ENCODE peak calls at places on chromosomes 2 and 18, in nine cellular contexts. D, Y, U, E, N, M, S, T and H are unnamed samples.

GRCh38 chr2:189014426-189015138 is 40.4 kb downstream of the COL3A1 start:
- DNase-seq in M (no peak), S (no peak), E (peak), Y (peak), U (no peak), N (no peak), D (no peak), T (no peak), H (no peak)

GRCh38 chr2:236562434-236562833 is 7.2 kb upstream of the ACKR3 start:
- DNase-seq in T (no peak), M (peak), D (no peak), E (no peak), N (no peak), U (no peak), S (peak), Y (no peak), H (no peak)

GRCh38 chr18:64017870-64018269 is 48.0 kb downstream of the SERPINB8 start:
- DNase-seq in S (peak), D (no peak), Y (no peak), E (peak), M (no peak), U (no peak), N (no peak), T (no peak), H (no peak)

GRCh38 chr2:241445426-241445825 is 63.0 kb downstream of the STK25 start:
- DNase-seq in D (no peak), E (no peak), Y (no peak), M (no peak), S (no peak), U (no peak), N (no peak), T (no peak), H (no peak)

GRCh38 chr2:219454217-219454616 is 19.6 kb downstream of the SPEG start:
- DNase-seq in U (no peak), N (no peak), D (no peak), Y (no peak), T (no peak), S (no peak), E (no peak), M (no peak), H (no peak)

GRCh38 chr2:119432882-119433522 is 1.3 kb downstream of the TMEM37 start:
- DNase-seq in N (no peak), D (no peak), E (no peak), U (no peak), Y (no peak), M (no peak), S (no peak), T (no peak), H (no peak)

GRCh38 chr2:101206080-101206479 is 46.6 kb upstream of the CNOT11 start:
- DNase-seq in M (no peak), N (no peak), E (no peak), U (no peak), Y (no peak), D (no peak), T (no peak), S (no peak), H (no peak)

GRCh38 chr2:129793326-129793955 is 186.0 kb upstream of the RAB6C start:
- DNase-seq in U (no peak), M (no peak), S (no peak), E (no peak), Y (no peak), D (no peak), N (no peak), T (no peak), H (no peak)

GRCh38 chr18:63283305-63283704 is 36.3 kb downstream of the BCL2 start:
- DNase-seq in D (no peak), S (no peak), N (no peak), M (no peak), U (no peak), Y (no peak), E (no peak), T (no peak), H (no peak)

GRCh38 chr2:131148426-131148825 is 43.3 kb downstream of the PLEKHB2 start:
- DNase-seq in S (peak), E (no peak), M (no peak), N (no peak), U (no peak), T (no peak), D (no peak), Y (no peak), H (no peak)

GRCh38 chr2:71467180-71467815 is 13.9 kb downstream of the DYSF start:
- DNase-seq in Y (no peak), E (no peak), T (no peak), U (no peak), M (no peak), N (no peak), D (no peak), S (no peak), H (no peak)

GRCh38 chr2:20005067-20005627 is 7.3 kb downstream of the MATN3 start:
- DNase-seq in Y (no peak), D (no peak), E (no peak), T (no peak), N (no peak), S (no peak), M (no peak), U (no peak), H (no peak)

GRCh38 chr2:120205901-120206581 is 17.2 kb downstream of the TMEM185B start:
- DNase-seq in M (peak), U (no peak), E (no peak), S (no peak), T (no peak), Y (no peak), D (no peak), N (peak), H (no peak)

GRCh38 chr2:177574357-177574756 is 181.8 kb downstream of the AGPS start:
- DNase-seq in D (no peak), E (no peak), U (no peak), Y (no peak), M (no peak), S (no peak), T (no peak), N (peak), H (no peak)

GRCh38 chr18:11857177-11857887 is 6.1 kb downstream of the CHMP1B start:
- DNase-seq in D (peak), E (peak), N (peak), Y (peak), T (no peak), M (no peak), U (no peak), S (peak), H (no peak)

GRCh38 chr2:3536682-3537632 is 17.6 kb upstream of the ADI1 start:
- DNase-seq in N (no peak), T (no peak), M (peak), Y (no peak), U (no peak), E (peak), S (peak), D (peak), H (no peak)

GRCh38 chr2:5794012-5794411 is 101.8 kb downstream of the SOX11 start:
- DNase-seq in S (no peak), Y (no peak), U (no peak), T (no peak), D (no peak), E (no peak), M (no peak), N (no peak), H (no peak)

GRCh38 chr2:28449489-28450395 is 46.1 kb upstream of the PLB1 start:
- DNase-seq in D (no peak), N (no peak), M (no peak), T (no peak), S (peak), U (no peak), E (peak), Y (no peak), H (no peak)

GRCh38 chr2:176518823-176519222 is 249.6 kb downstream of the MTX2 start:
- DNase-seq in D (peak), M (peak), U (no peak), E (no peak), N (no peak), S (peak), T (no peak), Y (no peak), H (no peak)

GRCh38 chr18:61569176-61569892 is 236.1 kb downstream of the CDH20 start:
- DNase-seq in T (no peak), S (no peak), E (peak), Y (peak), M (no peak), D (peak), U (no peak), N (peak), H (no peak)

GRCh38 chr2:70541481-70542020 is 12.1 kb downstream of the TGFA start:
- DNase-seq in N (no peak), U (no peak), D (no peak), T (no peak), E (no peak), S (no peak), Y (no peak), M (no peak), H (no peak)

GRCh38 chr2:179562330-179562885 is 297.8 kb upstream of the SESTD1 start:
- DNase-seq in M (no peak), S (no peak), U (no peak), E (no peak), T (no peak), Y (no peak), N (no peak), D (no peak), H (no peak)

GRCh38 chr2:219783551-219783950 is 156.1 kb downstream of the SLC4A3 start:
- DNase-seq in N (no peak), U (no peak), Y (no peak), E (peak), M (no peak), S (no peak), T (no peak), D (no peak), H (no peak)

DNA sequence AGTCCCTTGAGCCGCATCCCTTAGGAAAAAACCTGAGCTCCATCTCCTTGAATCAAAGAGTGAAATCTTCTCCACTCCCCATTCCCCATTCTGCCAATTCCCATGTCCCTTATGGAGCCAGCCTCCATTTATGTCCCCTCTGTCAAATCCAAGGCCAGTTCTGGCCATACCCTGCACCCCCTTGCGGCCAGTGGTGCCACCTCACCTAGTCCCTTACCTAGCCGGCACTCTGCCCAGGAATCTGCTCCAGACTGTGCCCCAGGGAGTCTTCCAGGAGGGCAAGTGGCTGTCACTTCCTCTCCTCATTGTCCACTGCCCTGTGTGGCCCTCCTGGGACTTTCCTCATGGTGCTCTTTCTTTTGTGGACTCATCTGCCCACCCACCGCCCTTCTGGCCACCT is 195.4 kb upstream of the RMP24 start:
- DNase-seq in D (no peak), M (peak), S (peak), Y (no peak), N (no peak), T (no peak), E (no peak), U (no peak), H (no peak)
- TF ChIP-seq CTCF in D (no peak), M (no peak), S (no peak), Y (no peak), N (no peak), T (no peak), E (no peak), U (no peak), H (no peak)

GRCh38 chr2:38572167-38572566 is 30.6 kb downstream of the HNRNPLL start:
- DNase-seq in N (no peak), D (no peak), T (no peak), S (no peak), M (no peak), E (peak), U (no peak), Y (peak), H (no peak)

GRCh38 chr2:38574278-38574677 is 28.4 kb downstream of the HNRNPLL start:
- DNase-seq in U (no peak), Y (no peak), E (no peak), S (no peak), T (no peak), M (no peak), N (no peak), D (no peak), H (no peak)

GRCh38 chr2:38565333-38565732 is 37.4 kb downstream of the HNRNPLL start:
- DNase-seq in U (no peak), N (no peak), S (no peak), D (no peak), M (no peak), T (no peak), E (no peak), Y (no peak), H (no peak)

GRCh38 chr2:38568724-38569478 is 33.8 kb downstream of the HNRNPLL start:
- DNase-seq in U (no peak), M (no peak), E (no peak), T (no peak), Y (no peak), D (no peak), S (no peak), N (no peak), H (no peak)

DNA sequence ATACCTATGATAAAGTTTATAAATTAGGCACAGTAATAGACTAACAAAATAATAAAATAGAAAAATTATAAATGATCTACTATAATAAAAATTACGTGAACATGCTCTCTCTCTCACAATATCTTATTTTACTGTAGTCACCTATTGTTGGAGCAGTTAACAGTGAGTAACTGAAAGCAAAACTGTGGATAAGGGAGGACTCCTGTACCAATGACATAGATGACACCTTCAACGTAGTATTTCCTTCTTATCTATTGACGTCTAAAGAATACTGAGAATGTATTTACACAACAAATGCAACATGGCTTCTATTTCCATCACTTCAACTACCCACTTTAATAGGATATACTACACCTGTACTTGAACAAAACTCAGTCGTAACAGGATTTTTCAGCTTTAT is 31.5 kb downstream of the HNRNPLL start:
- DNase-seq in S (no peak), M (no peak), E (no peak), U (no peak), Y (no peak), T (no peak), N (no peak), D (no peak), H (no peak)
- TF ChIP-seq CTCF in S (no peak), M (no peak), E (no peak), U (no peak), Y (no peak), T (no peak), N (no peak), D (no peak), H (no peak)

GRCh38 chr2:144780983-144781382 is 261.1 kb upstream of the ZEB2 start:
- DNase-seq in D (no peak), T (no peak), U (no peak), Y (no peak), N (no peak), M (no peak), E (no peak), S (no peak), H (no peak)
- TF ChIP-seq CTCF in D (no peak), T (no peak), U (no peak), Y (no peak), N (no peak), M (no peak), E (no peak), S (no peak), H (no peak)

DNA sequence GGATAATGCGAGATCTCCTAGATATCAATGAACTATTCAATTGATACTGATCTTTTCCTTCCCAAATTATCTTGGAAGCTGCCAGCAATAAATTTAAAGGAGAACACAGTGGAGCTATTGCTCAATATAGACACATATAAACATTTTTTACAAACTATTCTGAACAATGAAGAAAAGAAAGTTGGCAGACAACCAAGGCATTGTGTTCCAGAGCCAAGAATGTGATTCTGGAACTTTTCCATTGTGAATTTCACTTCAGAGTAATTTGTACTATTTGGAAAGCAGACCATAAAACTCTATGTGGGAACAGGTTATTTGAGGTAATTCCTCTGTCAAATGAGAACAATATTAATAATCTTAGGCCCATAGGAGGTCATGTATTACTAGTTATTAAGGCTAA is 588.2 kb downstream of the IRS1 start:
- DNase-seq in T (no peak), N (no peak), U (no peak), Y (peak), D (no peak), M (no peak), S (peak), E (peak), H (no peak)
- TF ChIP-seq CTCF in T (no peak), N (no peak), U (no peak), Y (no peak), D (no peak), M (no peak), S (no peak), E (no peak), H (no peak)

GRCh38 chr2:85251070-85251616 is 76.6 kb downstream of the TGOLN2 start:
- DNase-seq in E (no peak), Y (no peak), U (no peak), D (no peak), T (no peak), S (no peak), M (no peak), N (no peak), H (no peak)
- TF ChIP-seq CTCF in E (no peak), Y (no peak), U (no peak), D (no peak), T (no peak), S (no peak), M (no peak), N (no peak), H (no peak)

DNA sequence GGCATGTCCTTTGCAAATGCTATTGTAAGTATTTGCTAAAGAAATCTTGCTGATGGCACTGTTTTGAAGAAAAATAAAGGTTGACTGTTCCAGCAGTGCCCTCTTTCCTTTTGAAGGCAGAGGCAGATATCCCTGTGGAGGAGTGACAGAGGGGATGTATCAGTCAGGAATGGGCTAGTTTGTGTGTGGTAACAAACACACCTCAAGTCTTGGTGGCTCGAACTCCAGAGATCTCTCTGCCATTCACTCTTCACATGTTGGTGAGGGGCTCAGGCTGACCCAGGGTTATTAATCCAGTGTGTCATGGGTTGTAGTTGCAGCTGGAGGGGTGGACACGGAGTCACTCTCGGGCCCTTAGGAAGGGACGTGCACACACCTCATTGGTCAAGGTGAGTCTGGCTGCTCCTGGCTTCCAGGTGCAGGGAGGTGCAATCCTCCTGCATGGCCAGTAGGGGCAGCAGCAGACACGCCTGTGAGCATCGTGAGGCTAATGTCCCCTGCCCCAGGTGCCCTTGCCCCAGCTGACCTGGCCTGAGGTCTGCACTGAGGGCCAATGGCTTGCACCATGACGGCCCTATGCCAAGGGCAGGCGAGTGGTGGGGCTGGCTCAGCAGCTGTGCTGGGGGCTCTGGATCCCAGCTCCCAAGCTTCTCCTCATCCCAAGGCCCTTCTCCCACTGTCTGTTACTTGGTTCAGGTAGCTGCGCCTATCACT is 146.5 kb downstream of the ASB1 start:
- DNase-seq in N (no peak), D (no peak), E (no peak), S (peak), T (no peak), Y (no peak), M (peak), U (no peak), H (no peak)
- TF ChIP-seq CTCF in N (peak), D (peak), E (peak), S (peak), T (peak), Y (peak), M (peak), U (peak), H (no peak)

GRCh38 chr18:2912357-2913299 is 65.8 kb downstream of the EMILIN2 start:
- DNase-seq in M (no peak), U (no peak), Y (no peak), S (no peak), E (no peak), T (no peak), N (peak), D (no peak), H (no peak)

GRCh38 chr18:2910261-2910660 is 63.5 kb downstream of the EMILIN2 start:
- DNase-seq in M (no peak), S (no peak), D (no peak), N (peak), E (no peak), Y (no peak), T (no peak), U (no peak), H (no peak)

GRCh38 chr18:2910751-2911425 is 64.1 kb downstream of the EMILIN2 start:
- DNase-seq in Y (no peak), E (no peak), N (peak), T (no peak), S (no peak), U (no peak), D (no peak), M (no peak), H (no peak)

GRCh38 chr18:2909431-2910140 is 62.8 kb downstream of the EMILIN2 start:
- DNase-seq in M (no peak), E (no peak), N (peak), D (no peak), Y (no peak), U (no peak), T (no peak), S (no peak), H (no peak)

DNA sequence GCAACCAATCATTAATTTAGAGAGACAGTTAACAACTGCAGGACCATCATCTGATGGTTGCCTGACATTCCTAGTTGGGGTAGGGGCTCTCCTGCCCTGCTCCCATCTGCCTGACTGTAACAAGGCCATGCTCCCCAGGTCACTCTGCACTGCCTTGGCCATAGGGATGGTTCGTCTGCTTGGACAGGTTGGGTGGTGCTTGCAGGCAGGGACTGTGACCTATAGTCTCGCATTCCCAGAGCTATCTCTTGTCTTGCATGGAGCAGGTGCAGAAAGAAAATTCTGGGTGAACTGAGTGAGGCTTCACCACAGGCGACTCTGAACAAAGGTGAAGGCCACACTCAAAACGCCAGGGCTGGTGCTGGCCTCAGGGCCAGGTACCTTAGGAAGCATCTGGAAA is 64.7 kb downstream of the EMILIN2 start:
- DNase-seq in U (no peak), Y (no peak), D (no peak), S (no peak), T (no peak), M (no peak), N (peak), E (no peak), H (no peak)
- TF ChIP-seq CTCF in U (no peak), Y (no peak), D (no peak), S (no peak), T (no peak), M (no peak), N (no peak), E (no peak), H (no peak)